ENCODE peak calls at places on chromosomes 7 and 10, in six cellular contexts. V is DND-41; E is SK-N-SH; G is CD8-positive, alpha-beta T cell; X is thyroid gland; N is fibroblast of lung. Z is an unnamed sample. For H3K36me3, the result is how much of the 10 kb centered on the place peaks cover.

GRCh38 chr7:31062746-31063435 is 10.8 kb downstream of the ADCYAP1R1 start:
- DNase-seq in V (no peak), E (no peak), G (no peak), X (no peak), N (no peak), Z (no peak)

GRCh38 chr10:68406815-68407585 is at the start of gene RUFY2:
- DNase-seq in V (peak), E (peak), G (peak), X (peak), N (peak), Z (peak)

GRCh38 chr7:28381466-28381865 is 30.9 kb upstream of the CREB5 start:
- DNase-seq in V (no peak), E (no peak), G (no peak), X (no peak), N (peak), Z (no peak)

GRCh38 chr10:130411496-130412070 is 275.4 kb downstream of the GLRX3 start:
- DNase-seq in V (no peak), E (no peak), G (no peak), X (no peak), N (no peak), Z (no peak)

GRCh38 chr10:50375745-50376144 is 124.4 kb upstream of the ASAH2 start:
- DNase-seq in V (no peak), E (no peak), G (no peak), X (no peak), N (no peak), Z (no peak)

GRCh38 chr7:141361965-141362364 is 189.2 kb upstream of the AGK start:
- DNase-seq in V (no peak), E (peak), G (no peak), X (no peak), N (no peak), Z (no peak)

GRCh38 chr10:78337016-78337415 is 303.4 kb downstream of the RPS24 start:
- DNase-seq in V (no peak), E (no peak), G (no peak), X (no peak), N (no peak), Z (no peak)

GRCh38 chr10:78410046-78410965 is 376.6 kb downstream of the RPS24 start:
- DNase-seq in V (no peak), E (no peak), G (no peak), X (no peak), N (no peak), Z (no peak)

GRCh38 chr10:3106908-3107425 is 39.6 kb downstream of the PFKP start:
- DNase-seq in V (no peak), E (no peak), G (no peak), X (no peak), N (no peak), Z (no peak)

GRCh38 chr10:104300002-104300735 is 31.2 kb downstream of the GSTO2 start:
- DNase-seq in V (no peak), E (no peak), G (no peak), X (no peak), N (peak), Z (no peak)

GRCh38 chr10:131843881-131844284 is 56.9 kb upstream of the PPP2R2D start:
- DNase-seq in V (no peak), E (no peak), G (no peak), X (no peak), N (no peak), Z (no peak)

GRCh38 chr7:2312272-2312929 is 1.8 kb downstream of the SNX8 start:
- DNase-seq in V (no peak), E (no peak), G (no peak), X (no peak), N (no peak), Z (no peak)

GRCh38 chr7:1095621-1096155 is 7.8 kb downstream of the GPER1 start:
- DNase-seq in V (no peak), E (no peak), G (no peak), X (peak), N (no peak), Z (no peak)

GRCh38 chr7:108252177-108252576 is 122.0 kb upstream of the LAMB4 start:
- DNase-seq in V (no peak), E (no peak), G (no peak), X (no peak), N (no peak), Z (no peak)

GRCh38 chr7:152341039-152341913 is 94.5 kb downstream of the KMT2C start:
- DNase-seq in V (no peak), E (peak), G (no peak), X (peak), N (peak), Z (no peak)

GRCh38 chr7:139095194-139095659 is 14.3 kb downstream of the ZC3HAV1 start:
- DNase-seq in V (peak), E (no peak), G (peak), X (no peak), N (no peak), Z (peak)

GRCh38 chr7:32223721-32224120 is 153.5 kb upstream of the PDE1C start:
- DNase-seq in V (no peak), E (no peak), G (no peak), X (no peak), N (no peak), Z (no peak)

GRCh38 chr10:33277135-33277536 is 57.3 kb downstream of the NRP1 start:
- DNase-seq in V (no peak), E (peak), G (no peak), X (peak), N (no peak), Z (no peak)

GRCh38 chr7:619356-619840 is 99.8 kb upstream of the PDGFA start:
- DNase-seq in V (no peak), E (no peak), G (no peak), X (no peak), N (no peak), Z (no peak)

GRCh38 chr7:1733206-1733907 is 63.3 kb downstream of the ELFN1 start:
- DNase-seq in V (no peak), E (peak), G (no peak), X (no peak), N (no peak), Z (no peak)

GRCh38 chr7:56092789-56093531 is at the start of gene PHKG1:
- DNase-seq in V (no peak), E (peak), G (no peak), X (peak), N (peak), Z (no peak)

GRCh38 chr7:103113164-103113563 is 35.7 kb downstream of the NAPEPLD start:
- DNase-seq in V (no peak), E (no peak), G (no peak), X (no peak), N (peak), Z (no peak)

GRCh38 chr7:66597472-66597871 is 31.2 kb upstream of the KCTD7 start:
- DNase-seq in V (no peak), E (no peak), G (no peak), X (no peak), N (no peak), Z (no peak)

GRCh38 chr7:16098585-16099179 is 322.7 kb downstream of the CRPPA start:
- DNase-seq in V (no peak), E (no peak), G (no peak), X (no peak), N (peak), Z (no peak)

GRCh38 chr10:77037735-77038411 is 599.7 kb downstream of the KCNMA1 start:
- DNase-seq in V (no peak), E (no peak), G (no peak), X (no peak), N (no peak), Z (no peak)

GRCh38 chr7:142897691-142898090 is 12.1 kb upstream of the TRPV6 start:
- DNase-seq in V (no peak), E (no peak), G (no peak), X (no peak), N (no peak), Z (no peak)

GRCh38 chr10:130461631-130462030 is 325.4 kb downstream of the GLRX3 start:
- DNase-seq in V (no peak), E (no peak), G (no peak), X (no peak), N (no peak), Z (no peak)

GRCh38 chr7:46197833-46198540 is 276.9 kb upstream of the IGFBP3 start:
- DNase-seq in V (no peak), E (no peak), G (no peak), X (no peak), N (no peak), Z (no peak)

GRCh38 chr7:47502240-47502877 is 79.6 kb downstream of the TNS3 start:
- DNase-seq in V (no peak), E (no peak), G (no peak), X (peak), N (no peak), Z (no peak)

GRCh38 chr7:47505317-47506007 is 76.4 kb downstream of the TNS3 start:
- DNase-seq in V (no peak), E (no peak), G (no peak), X (no peak), N (no peak), Z (no peak)

GRCh38 chr7:47501406-47501805 is 80.5 kb downstream of the TNS3 start:
- DNase-seq in V (no peak), E (no peak), G (no peak), X (no peak), N (peak), Z (no peak)

GRCh38 chr7:47504546-47505316 is 77.2 kb downstream of the TNS3 start:
- DNase-seq in V (no peak), E (no peak), G (no peak), X (no peak), N (no peak), Z (no peak)

DNA sequence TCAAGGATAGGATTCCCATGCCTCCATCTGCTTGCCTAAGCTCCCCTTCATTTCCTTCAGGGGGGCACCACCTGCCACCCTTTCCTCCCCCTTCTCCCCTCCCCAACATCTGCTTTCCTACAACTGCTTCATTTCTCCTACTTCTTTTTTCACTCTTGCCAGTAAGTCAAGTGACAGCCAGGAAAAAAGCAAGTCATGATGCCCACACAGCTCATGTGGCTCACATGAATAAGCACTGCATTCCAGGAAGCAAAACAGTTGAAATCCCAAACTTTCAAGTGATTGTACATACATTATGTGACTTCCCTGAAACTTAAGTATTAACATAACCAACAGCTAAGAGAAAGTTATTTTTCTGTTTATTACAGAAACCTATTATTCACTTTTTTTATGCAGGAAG is 78.6 kb downstream of the TNS3 start:
- DNase-seq in V (no peak), E (no peak), G (no peak), X (peak), N (peak), Z (no peak)
- H3K27ac ChIP-seq in V (no peak), E (peak), G (no peak), X (peak), N (no peak), Z (no peak)

GRCh38 chr7:125670926-125671572 is 741.4 kb upstream of the POT1 start:
- DNase-seq in V (no peak), E (peak), G (no peak), X (no peak), N (peak), Z (no peak)
- H3K4me3 ChIP-seq in V (no peak), E (no peak), G (no peak), X (no peak), N (no peak), Z (no peak)

DNA sequence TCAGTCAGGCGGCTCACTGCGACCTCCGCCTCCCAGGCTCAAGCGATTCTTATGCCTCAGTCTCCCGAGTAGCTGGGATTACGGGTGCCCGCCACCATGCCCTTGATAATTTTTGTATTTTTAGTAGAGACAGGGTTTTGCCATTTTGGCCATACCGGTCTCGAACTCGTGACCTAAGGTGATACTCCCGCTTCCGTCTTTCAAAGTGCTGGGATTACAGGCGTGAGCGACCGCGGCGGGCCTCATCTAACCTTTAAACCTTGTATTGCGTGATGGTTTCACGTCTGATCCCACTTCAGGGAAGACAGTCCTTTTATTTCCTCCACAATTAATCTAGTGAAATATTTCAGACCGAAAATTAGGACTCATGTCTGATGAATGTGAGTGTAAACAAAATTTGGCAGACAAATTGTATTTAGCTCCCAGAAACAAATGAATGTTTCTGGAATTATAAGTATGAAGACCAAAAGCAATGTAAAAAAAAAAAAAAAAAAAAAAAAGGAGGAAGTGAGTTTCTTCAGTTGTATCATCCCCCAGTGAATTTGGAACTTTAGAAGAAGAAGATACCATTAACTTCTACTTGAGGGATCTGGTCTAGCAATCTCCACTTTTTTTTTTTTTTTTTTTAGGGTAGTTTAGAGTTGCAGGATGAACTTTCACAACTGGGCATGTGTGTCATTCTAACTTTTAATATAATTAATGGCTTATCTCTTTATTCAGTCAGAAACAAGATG is 1.6 kb downstream of the NUP42 start:
- DNase-seq in V (no peak), E (no peak), G (no peak), X (no peak), N (no peak), Z (no peak)
- H3K36me3 ChIP-seq in V (under half), E (under half), G (under half), X (under half), N (under half), Z (under half)

GRCh38 chr7:6011541-6011940 is 2.5 kb downstream of the AIMP2 start:
- DNase-seq in V (no peak), E (no peak), G (no peak), X (peak), N (no peak), Z (no peak)

GRCh38 chr7:6012355-6013104 is 3.5 kb downstream of the AIMP2 start:
- DNase-seq in V (no peak), E (no peak), G (no peak), X (peak), N (no peak), Z (no peak)

GRCh38 chr7:6016653-6016966 is 7.5 kb downstream of the AIMP2 start:
- DNase-seq in V (no peak), E (no peak), G (no peak), X (no peak), N (no peak), Z (no peak)

DNA sequence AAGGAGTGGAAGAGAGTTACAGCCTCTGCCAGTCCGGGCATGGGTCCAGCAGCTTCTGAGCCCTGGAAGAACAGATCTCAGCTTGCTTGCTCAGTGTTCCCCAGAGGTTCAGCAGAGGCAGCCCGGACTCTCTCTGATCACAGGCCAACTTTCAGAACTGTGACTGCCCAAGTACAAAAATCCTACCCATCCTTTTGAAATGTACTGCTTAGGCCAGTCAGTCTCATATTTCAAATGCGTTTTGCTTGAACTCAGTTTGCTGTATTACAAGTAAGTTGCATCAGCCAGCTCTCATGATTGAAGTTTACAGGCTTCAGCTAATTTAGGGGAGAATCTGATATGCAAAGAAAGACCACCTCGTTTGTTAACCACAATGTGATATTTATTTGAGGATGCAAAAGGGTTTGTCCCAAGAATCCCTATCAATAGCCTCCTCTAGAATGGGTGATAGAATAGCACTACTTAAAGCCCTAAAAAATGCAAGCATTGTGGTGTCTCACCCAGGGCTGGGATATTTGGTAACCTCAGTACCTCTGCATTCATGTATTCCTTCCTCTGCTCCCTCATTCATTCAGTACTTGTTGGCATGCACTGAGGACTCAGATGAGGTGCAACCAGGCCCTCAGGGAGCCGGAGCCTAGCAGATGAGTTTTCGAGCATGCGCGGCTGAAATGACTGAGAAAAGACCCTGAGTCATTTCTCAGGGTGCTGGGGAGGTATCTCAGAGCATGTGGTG is 7.0 kb downstream of the AIMP2 start:
- DNase-seq in V (no peak), E (no peak), G (no peak), X (peak), N (peak), Z (no peak)
- H3K27ac ChIP-seq in V (peak), E (peak), G (no peak), X (peak), N (peak), Z (no peak)

DNA sequence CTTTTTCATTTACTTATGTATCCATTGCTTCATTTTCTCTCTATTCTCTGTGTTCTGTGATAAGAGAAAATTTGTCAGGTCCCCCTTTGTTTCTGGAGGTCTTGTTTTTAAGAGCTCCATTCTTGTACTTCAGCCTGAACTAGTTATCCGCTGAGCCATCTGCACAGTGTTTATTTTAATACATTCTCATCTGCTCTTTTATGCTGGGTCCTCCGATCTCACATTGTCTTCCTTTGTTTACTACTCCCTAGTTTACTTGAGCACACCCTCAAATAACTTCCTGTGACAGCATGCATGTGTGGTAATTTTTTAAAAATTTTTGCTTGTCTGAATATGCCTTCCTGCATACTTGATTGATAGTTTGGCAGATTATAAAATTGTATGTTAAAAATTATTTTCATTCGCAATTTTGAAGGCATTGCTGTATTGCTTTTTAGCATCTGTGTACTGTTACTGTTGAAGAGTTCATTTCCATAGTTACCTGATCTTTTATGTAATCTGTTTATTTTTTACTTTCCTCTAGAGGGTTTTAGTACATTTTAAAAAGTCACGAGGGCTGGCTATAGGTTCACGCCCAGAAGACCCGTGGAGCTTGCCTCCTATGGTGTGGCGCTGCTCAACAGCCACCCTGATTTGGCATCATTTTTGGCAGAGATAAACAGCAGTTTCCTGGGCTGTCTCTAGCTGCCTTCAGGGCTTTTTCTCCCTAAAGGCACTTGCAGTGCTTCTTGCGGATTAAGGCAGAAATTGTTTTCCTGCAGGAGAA is 31.9 kb downstream of the RSBN1L start:
- DNase-seq in V (no peak), E (peak), G (peak), X (no peak), N (peak), Z (peak)
- H3K4me3 ChIP-seq in V (no peak), E (peak), G (no peak), X (no peak), N (peak), Z (peak)

GRCh38 chr10:8325015-8325414 is 270.5 kb downstream of the GATA3 start:
- DNase-seq in V (no peak), E (no peak), G (no peak), X (no peak), N (no peak), Z (no peak)

GRCh38 chr10:8323443-8324054 is 269.1 kb downstream of the GATA3 start:
- DNase-seq in V (no peak), E (no peak), G (no peak), X (no peak), N (no peak), Z (no peak)

GRCh38 chr10:8325417-8325980 is 271.0 kb downstream of the GATA3 start:
- DNase-seq in V (no peak), E (no peak), G (no peak), X (no peak), N (no peak), Z (no peak)

GRCh38 chr10:8331387-8331786 is 276.9 kb downstream of the GATA3 start:
- DNase-seq in V (peak), E (no peak), G (peak), X (no peak), N (no peak), Z (no peak)

DNA sequence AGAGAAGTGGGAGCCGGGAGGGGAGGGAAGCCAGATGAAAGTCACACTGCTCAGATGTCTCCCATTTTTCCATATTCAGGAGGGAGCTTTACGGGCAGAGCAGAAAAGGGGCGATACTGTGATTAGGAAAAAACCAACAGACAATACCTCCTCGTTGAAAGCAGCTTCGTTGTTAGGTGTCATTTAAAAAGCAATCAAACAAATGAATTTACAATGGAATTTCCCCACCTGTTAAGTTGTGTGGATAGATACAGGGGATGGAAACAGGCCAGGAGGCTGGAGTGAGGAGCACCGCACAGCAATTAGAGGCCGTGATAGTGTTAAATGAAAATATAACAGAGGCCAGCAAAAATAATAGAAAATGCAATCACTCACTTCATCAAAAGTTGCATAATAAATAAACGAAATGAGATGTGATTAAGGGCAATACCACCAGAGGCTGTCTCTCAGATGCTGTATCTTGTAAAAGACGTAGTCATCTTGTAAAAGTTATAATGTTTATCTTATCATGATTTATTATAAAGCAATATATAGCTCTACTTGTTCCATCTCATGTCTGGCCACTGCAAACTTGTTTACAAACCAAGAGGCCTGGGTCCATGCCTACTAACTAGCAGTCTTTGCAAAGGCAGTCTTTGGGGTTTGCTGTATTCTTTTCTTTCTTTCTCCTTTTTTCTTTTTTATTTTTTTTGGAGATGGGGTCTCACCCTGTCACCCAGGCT is 272.4 kb downstream of the GATA3 start:
- DNase-seq in V (no peak), E (no peak), G (no peak), X (no peak), N (no peak), Z (no peak)
- H3K36me3 ChIP-seq in V (under half), E (under half), G (under half), X (under half), N (under half), Z (under half)